ENCODE peak calls at places on chromosome 5, in five cellular contexts. One of them, this sample, is unnamed.
A peak's percentile ranks its signal among the peaks of the same experiment; 100 is the strongest.

GRCh38 chr5:176822426-176823075 is 12.2 kb downstream of the UNC5A start:
- DNase-seq in upper lobe of right lung: no peak
- DNase-seq in RWPE2: peak; percentile 89
- DNase-seq in IMR-90: no peak
- DNase-seq in aorta: no peak
- DNase-seq in this sample: peak; percentile 28

GRCh38 chr5:61277781-61278180 is 54.3 kb upstream of the ZSWIM6 start:
- DNase-seq in upper lobe of right lung: peak; percentile 76
- DNase-seq in aorta: no peak
- DNase-seq in IMR-90: no peak
- DNase-seq in RWPE2: peak; percentile 90
- DNase-seq in this sample: no peak

GRCh38 chr5:100803391-100803790 is 99.7 kb downstream of the ST8SIA4 start:
- DNase-seq in aorta: no peak
- DNase-seq in IMR-90: peak; percentile 44
- DNase-seq in RWPE2: no peak
- DNase-seq in upper lobe of right lung: no peak
- DNase-seq in this sample: no peak

GRCh38 chr5:157215826-157216167 is 35.2 kb downstream of the ITK start:
- DNase-seq in IMR-90: no peak
- DNase-seq in upper lobe of right lung: no peak
- DNase-seq in aorta: no peak
- DNase-seq in RWPE2: no peak
- DNase-seq in this sample: no peak

GRCh38 chr5:94031631-94032030 is 290.2 kb upstream of the POU5F2 start:
- DNase-seq in upper lobe of right lung: no peak
- DNase-seq in RWPE2: no peak
- DNase-seq in IMR-90: peak; percentile 7
- DNase-seq in aorta: no peak
- DNase-seq in this sample: no peak

GRCh38 chr5:73388371-73388684 is 60.2 kb downstream of the FOXD1 start:
- DNase-seq in IMR-90: peak; percentile 63
- DNase-seq in upper lobe of right lung: no peak
- DNase-seq in aorta: no peak
- DNase-seq in RWPE2: no peak
- DNase-seq in this sample: no peak

GRCh38 chr5:72510610-72511121 is 3.5 kb upstream of the ZNF366 start:
- DNase-seq in aorta: peak; percentile 85
- DNase-seq in IMR-90: peak; percentile 86
- DNase-seq in RWPE2: no peak
- DNase-seq in upper lobe of right lung: no peak
- DNase-seq in this sample: no peak

GRCh38 chr5:175820230-175820629 is 51.1 kb upstream of the CPLX2 start:
- DNase-seq in RWPE2: no peak
- DNase-seq in upper lobe of right lung: no peak
- DNase-seq in IMR-90: no peak
- DNase-seq in aorta: no peak
- DNase-seq in this sample: no peak

GRCh38 chr5:62960781-62961180 is 382.2 kb downstream of the LRRC70 start:
- DNase-seq in IMR-90: no peak
- DNase-seq in aorta: no peak
- DNase-seq in RWPE2: no peak
- DNase-seq in upper lobe of right lung: no peak
- DNase-seq in this sample: no peak

GRCh38 chr5:38563624-38564023 is 7.2 kb upstream of the LIFR start:
- DNase-seq in RWPE2: no peak
- DNase-seq in upper lobe of right lung: no peak
- DNase-seq in IMR-90: no peak
- DNase-seq in aorta: no peak
- DNase-seq in this sample: no peak

GRCh38 chr5:172769598-172770373 is 1.2 kb downstream of the DUSP1 start:
- DNase-seq in RWPE2: no peak
- DNase-seq in aorta: peak; percentile 87
- DNase-seq in upper lobe of right lung: no peak
- DNase-seq in IMR-90: peak; percentile 51
- DNase-seq in this sample: peak; percentile 36

GRCh38 chr5:80143491-80143890 is 108.3 kb downstream of the THBS4 start:
- DNase-seq in upper lobe of right lung: no peak
- DNase-seq in aorta: no peak
- DNase-seq in RWPE2: no peak
- DNase-seq in IMR-90: no peak
- DNase-seq in this sample: no peak

GRCh38 chr5:80141681-80142080 is 106.5 kb downstream of the THBS4 start:
- DNase-seq in IMR-90: no peak
- DNase-seq in upper lobe of right lung: no peak
- DNase-seq in aorta: no peak
- DNase-seq in RWPE2: no peak
- DNase-seq in this sample: no peak

GRCh38 chr5:80141147-80141671 is 106.1 kb downstream of the THBS4 start:
- DNase-seq in RWPE2: no peak
- DNase-seq in aorta: peak; percentile 81
- DNase-seq in upper lobe of right lung: peak; percentile 79
- DNase-seq in IMR-90: peak; percentile 15
- DNase-seq in this sample: peak; percentile 11

GRCh38 chr5:80140496-80140895 is 105.3 kb downstream of the THBS4 start:
- DNase-seq in upper lobe of right lung: no peak
- DNase-seq in aorta: no peak
- DNase-seq in IMR-90: no peak
- DNase-seq in RWPE2: no peak
- DNase-seq in this sample: no peak

DNA sequence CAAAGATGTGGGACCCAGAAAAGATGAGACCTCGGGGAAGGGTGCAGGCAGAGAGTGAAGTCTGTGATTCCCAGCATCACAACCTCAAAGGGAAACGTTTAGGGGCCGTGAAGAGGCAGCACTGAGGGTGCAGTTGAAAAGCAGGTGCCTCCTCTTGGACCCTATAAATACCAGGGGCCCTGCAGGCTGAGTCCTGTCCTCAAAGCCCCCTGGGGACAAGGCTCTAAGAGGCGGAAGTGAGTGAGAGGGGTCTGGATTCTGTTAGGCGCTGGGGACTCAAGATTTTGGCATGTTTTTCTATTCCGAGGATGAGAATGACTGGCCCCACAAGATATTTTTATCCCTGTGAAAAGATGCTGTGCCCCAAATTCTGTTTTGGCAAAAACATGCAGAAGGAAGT is 107.8 kb downstream of the THBS4 start:
- DNase-seq in RWPE2: no peak
- DNase-seq in IMR-90: no peak
- DNase-seq in upper lobe of right lung: no peak
- DNase-seq in aorta: no peak
- DNase-seq in this sample: no peak
- H3K27ac ChIP-seq in RWPE2: no peak overlapping the region
- H3K27ac ChIP-seq in IMR-90: no peak overlapping the region
- H3K27ac ChIP-seq in upper lobe of right lung: peak overlapping the region; percentile 78
- H3K27ac ChIP-seq in aorta: no peak overlapping the region
- H3K27ac ChIP-seq in this sample: no peak overlapping the region

GRCh38 chr5:150304481-150305081 is 1.9 kb upstream of the ARSI start:
- DNase-seq in IMR-90: no peak
- DNase-seq in aorta: peak; percentile 55
- DNase-seq in upper lobe of right lung: no peak
- DNase-seq in RWPE2: peak; percentile 23
- DNase-seq in this sample: no peak
- H3K4me1 ChIP-seq in IMR-90: peaks cover 45% of the 10 kb centered on the region
- H3K4me1 ChIP-seq in aorta: no peaks in the 10 kb centered on the region
- H3K4me1 ChIP-seq in upper lobe of right lung: peaks cover 15% of the 10 kb centered on the region
- H3K4me1 ChIP-seq in RWPE2: peaks cover 20% of the 10 kb centered on the region
- H3K4me1 ChIP-seq in this sample: peaks cover 4% of the 10 kb centered on the region

GRCh38 chr5:52948418-52949076 is 40.6 kb upstream of the ITGA2 start:
- DNase-seq in aorta: no peak
- DNase-seq in upper lobe of right lung: no peak
- DNase-seq in RWPE2: no peak
- DNase-seq in IMR-90: peak; percentile 89
- DNase-seq in this sample: peak; percentile 85
- H3K27ac ChIP-seq in aorta: no peak overlapping the region
- H3K27ac ChIP-seq in upper lobe of right lung: no peak overlapping the region
- H3K27ac ChIP-seq in RWPE2: peak overlapping the region; percentile 55
- H3K27ac ChIP-seq in IMR-90: no peak overlapping the region
- H3K27ac ChIP-seq in this sample: no peak overlapping the region

GRCh38 chr5:159178978-159179377 is 30.4 kb downstream of the RNF145 start:
- DNase-seq in RWPE2: no peak
- DNase-seq in aorta: no peak
- DNase-seq in IMR-90: peak; percentile 99
- DNase-seq in upper lobe of right lung: no peak
- DNase-seq in this sample: peak; percentile 37

GRCh38 chr5:159183247-159183646 is 26.1 kb downstream of the RNF145 start:
- DNase-seq in RWPE2: no peak
- DNase-seq in aorta: no peak
- DNase-seq in IMR-90: no peak
- DNase-seq in upper lobe of right lung: no peak
- DNase-seq in this sample: no peak

GRCh38 chr5:159182691-159183090 is 26.7 kb downstream of the RNF145 start:
- DNase-seq in aorta: no peak
- DNase-seq in RWPE2: no peak
- DNase-seq in upper lobe of right lung: no peak
- DNase-seq in IMR-90: peak; percentile 83
- DNase-seq in this sample: no peak

GRCh38 chr5:159181152-159181551 is 28.2 kb downstream of the RNF145 start:
- DNase-seq in IMR-90: peak; percentile 46
- DNase-seq in aorta: no peak
- DNase-seq in RWPE2: no peak
- DNase-seq in upper lobe of right lung: no peak
- DNase-seq in this sample: no peak

GRCh38 chr5:159179556-159180305 is 29.6 kb downstream of the RNF145 start:
- DNase-seq in upper lobe of right lung: no peak
- DNase-seq in aorta: no peak
- DNase-seq in IMR-90: peak; percentile 22
- DNase-seq in RWPE2: no peak
- DNase-seq in this sample: no peak
- H3K4me1 ChIP-seq in upper lobe of right lung: peaks cover 77% of the 10 kb centered on the region
- H3K4me1 ChIP-seq in aorta: peaks cover 5% of the 10 kb centered on the region
- H3K4me1 ChIP-seq in IMR-90: peaks cover 22% of the 10 kb centered on the region
- H3K4me1 ChIP-seq in RWPE2: peaks cover 82% of the 10 kb centered on the region
- H3K4me1 ChIP-seq in this sample: no peaks in the 10 kb centered on the region

DNA sequence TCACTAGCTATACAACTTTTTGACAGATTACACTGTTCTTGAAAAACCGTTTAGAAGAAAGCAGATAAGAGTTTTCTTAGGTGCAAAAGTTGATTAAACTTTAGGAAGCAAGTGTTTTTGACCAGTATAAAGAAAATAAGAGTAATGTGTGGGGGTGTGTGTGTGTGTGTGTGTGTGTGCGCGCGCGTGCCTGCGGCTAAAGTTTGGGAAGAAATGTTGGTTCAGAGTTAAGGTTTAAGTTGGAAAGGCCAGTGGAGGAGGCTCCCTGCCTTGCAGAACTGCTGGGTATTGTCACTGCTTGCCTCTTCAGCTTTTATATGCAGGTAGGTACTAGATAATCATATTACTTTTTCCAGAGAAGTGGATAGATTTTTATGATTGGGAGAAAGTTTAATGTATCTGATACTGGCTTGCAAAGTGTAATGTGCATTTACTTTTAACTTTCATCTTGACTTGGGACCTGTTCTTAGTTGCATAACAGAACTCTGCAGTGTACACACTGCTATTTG is 2.0 kb downstream of the PIK3R1 start:
- DNase-seq in upper lobe of right lung: no peak
- DNase-seq in IMR-90: peak; percentile 11
- DNase-seq in aorta: no peak
- DNase-seq in RWPE2: no peak
- DNase-seq in this sample: no peak
- H3K27ac ChIP-seq in upper lobe of right lung: peak overlapping the region; percentile 99
- H3K27ac ChIP-seq in IMR-90: no peak overlapping the region
- H3K27ac ChIP-seq in aorta: no peak overlapping the region
- H3K27ac ChIP-seq in RWPE2: peak overlapping the region; percentile 82
- H3K27ac ChIP-seq in this sample: no peak overlapping the region

GRCh38 chr5:1106385-1107166 is 5.3 kb downstream of the SLC12A7 start:
- DNase-seq in upper lobe of right lung: no peak
- DNase-seq in RWPE2: no peak
- DNase-seq in aorta: no peak
- DNase-seq in IMR-90: no peak
- DNase-seq in this sample: peak; percentile 38
- H3K4me1 ChIP-seq in upper lobe of right lung: peaks cover 80% of the 10 kb centered on the region
- H3K4me1 ChIP-seq in RWPE2: no peaks in the 10 kb centered on the region
- H3K4me1 ChIP-seq in aorta: no peaks in the 10 kb centered on the region
- H3K4me1 ChIP-seq in IMR-90: peaks cover 7% of the 10 kb centered on the region
- H3K4me1 ChIP-seq in this sample: peaks cover 22% of the 10 kb centered on the region

GRCh38 chr5:142846402-142846801 is 76.2 kb downstream of the ARHGAP26 start:
- DNase-seq in RWPE2: no peak
- DNase-seq in IMR-90: no peak
- DNase-seq in upper lobe of right lung: no peak
- DNase-seq in aorta: no peak
- DNase-seq in this sample: no peak
- H3K27ac ChIP-seq in RWPE2: no peak overlapping the region
- H3K27ac ChIP-seq in IMR-90: no peak overlapping the region
- H3K27ac ChIP-seq in upper lobe of right lung: no peak overlapping the region
- H3K27ac ChIP-seq in aorta: no peak overlapping the region
- H3K27ac ChIP-seq in this sample: peak overlapping the region; percentile 75

GRCh38 chr5:154474267-154474956 is 3.6 kb downstream of the HAND1 start:
- DNase-seq in IMR-90: no peak
- DNase-seq in upper lobe of right lung: no peak
- DNase-seq in RWPE2: no peak
- DNase-seq in aorta: no peak
- DNase-seq in this sample: no peak
- H3K4me1 ChIP-seq in IMR-90: peaks cover 4% of the 10 kb centered on the region
- H3K4me1 ChIP-seq in upper lobe of right lung: peaks cover 50% of the 10 kb centered on the region
- H3K4me1 ChIP-seq in RWPE2: peaks cover 6% of the 10 kb centered on the region
- H3K4me1 ChIP-seq in aorta: no peaks in the 10 kb centered on the region
- H3K4me1 ChIP-seq in this sample: peaks cover 6% of the 10 kb centered on the region